ENCODE peak calls at places on chromosomes 16 and 17, in five cellular contexts. S, F, T, O and Y are unnamed samples.

GRCh38 chr16:733382-734207 is 6.7 kb downstream of the HAGHL start:
- DNase-seq in S (no peak), F (peak; percentile 60), T (no peak), O (peak; percentile 37), Y (peak; percentile 61)

GRCh38 chr17:61412860-61413653 is 13.4 kb downstream of the TBX2 start:
- DNase-seq in S (peak; percentile 68), F (no peak), T (no peak), O (no peak), Y (no peak)

GRCh38 chr16:1978476-1979120 is 2.7 kb downstream of the NOXO1 start:
- DNase-seq in S (no peak), F (no peak), T (no peak), O (no peak), Y (no peak)

GRCh38 chr16:66714659-66715307 is 18.2 kb upstream of the CMTM4 start:
- DNase-seq in S (peak; percentile 48), F (no peak), T (no peak), O (no peak), Y (no peak)

GRCh38 chr16:57304169-57305061 is 19.9 kb upstream of the PLLP start:
- DNase-seq in S (no peak), F (no peak), T (peak; percentile 22), O (no peak), Y (no peak)

GRCh38 chr16:1237990-1238389 is 2.5 kb upstream of the TPSAB1 start:
- DNase-seq in S (no peak), F (no peak), T (no peak), O (no peak), Y (no peak)

GRCh38 chr17:42266918-42267766 is 9.0 kb downstream of the STAT5B start:
- DNase-seq in S (no peak), F (peak; percentile 35), T (peak; percentile 75), O (peak; percentile 37), Y (peak; percentile 91)

GRCh38 chr17:8900626-8901585 is 33.4 kb upstream of the PIK3R6 start:
- DNase-seq in S (no peak), F (no peak), T (no peak), O (no peak), Y (peak; percentile 17)

GRCh38 chr17:37742762-37743611 is 1.9 kb downstream of the HNF1B start:
- DNase-seq in S (peak; percentile 33), F (peak; percentile 20), T (no peak), O (no peak), Y (no peak)